ENCODE peak calls at places on chromosomes 13 and 19, in ten cellular contexts. Q is GM04503; E is activated naive CD4-positive, alpha-beta T cell treated with anti-CD3 and anti-CD28 coated beads, Interleukin-2, amount 50 U/mL, for 72 hours; G is lung microvascular endothelial cell; J is T-cell; U is CD4-positive, alpha-beta T cell; T is neural progenitor cell; K is foreskin melanocyte; W is T-helper 1 cell; L is lung. N is an unnamed sample.

GRCh38 chr13:113973218-113974164 is at the start of gene C13orf46:
- DNase-seq in Q (no peak), E (peak), G (no peak), J (no peak), U (no peak), T (no peak), K (no peak), W (no peak), L (no peak), N (no peak)

GRCh38 chr13:101127741-101128353 is 288.5 kb downstream of the NALCN start:
- DNase-seq in Q (no peak), E (no peak), G (peak), J (no peak), U (no peak), T (peak), K (peak), W (no peak), L (no peak), N (no peak)

GRCh38 chr13:65095697-65096096 is 2134.4 kb downstream of the PCDH9 start:
- DNase-seq in Q (no peak), E (no peak), G (no peak), J (no peak), U (no peak), T (no peak), K (no peak), W (no peak), L (no peak), N (no peak)

GRCh38 chr13:96238861-96239260 is 149.0 kb downstream of the HS6ST3 start:
- DNase-seq in Q (no peak), E (no peak), G (no peak), J (no peak), U (no peak), T (no peak), K (no peak), W (no peak), L (no peak), N (no peak)

GRCh38 chr19:52646571-52647222 is 8.5 kb upstream of the ZNF83 start:
- DNase-seq in Q (no peak), E (no peak), G (peak), J (no peak), U (no peak), T (no peak), K (no peak), W (no peak), L (no peak), N (no peak)

GRCh38 chr13:64293923-64294322 is 2878.3 kb upstream of the PCDH20 start:
- DNase-seq in Q (no peak), E (no peak), G (no peak), J (no peak), U (no peak), T (no peak), K (no peak), W (no peak), L (no peak), N (no peak)

GRCh38 chr19:13978721-13979191 is 26.4 kb downstream of the DCAF15 start:
- DNase-seq in Q (no peak), E (no peak), G (no peak), J (no peak), U (no peak), T (no peak), K (no peak), W (no peak), L (no peak), N (no peak)

GRCh38 chr19:21901861-21902260 is 65.9 kb upstream of the ZNF43 start:
- DNase-seq in Q (no peak), E (no peak), G (no peak), J (no peak), U (no peak), T (no peak), K (no peak), W (no peak), L (no peak), N (no peak)

GRCh38 chr13:49464621-49465325 is 20.7 kb downstream of the SETDB2 start:
- DNase-seq in Q (peak), E (no peak), G (no peak), J (no peak), U (no peak), T (no peak), K (no peak), W (no peak), L (no peak), N (no peak)

GRCh38 chr19:1690570-1691307 is 38.3 kb upstream of the TCF3 start:
- DNase-seq in Q (no peak), E (no peak), G (no peak), J (peak), U (no peak), T (peak), K (no peak), W (peak), L (peak), N (no peak)

GRCh38 chr13:64154514-64154913 is 2738.9 kb upstream of the PCDH20 start:
- DNase-seq in Q (no peak), E (no peak), G (no peak), J (no peak), U (no peak), T (no peak), K (no peak), W (no peak), L (no peak), N (no peak)

GRCh38 chr13:101530293-101530692 is 77.8 kb downstream of the ITGBL1 start:
- DNase-seq in Q (no peak), E (no peak), G (no peak), J (no peak), U (no peak), T (no peak), K (no peak), W (no peak), L (no peak), N (no peak)

N was measured in natural killer cell.